ENCODE peak calls at places on chromosome 15, in seven cellular contexts. N, H, C, O, Y, J and V are unnamed samples.

GRCh38 chr15:62649793-62650420 is 392.6 kb upstream of the TPM1 start:
- DNase-seq in O (no peak), H (no peak), J (peak; percentile 58), N (no peak), C (no peak), Y (no peak), V (no peak)

GRCh38 chr15:68379759-68380290 is 52.1 kb downstream of the ITGA11 start:
- DNase-seq in Y (no peak), C (peak; percentile 8), N (no peak), O (no peak), H (peak; percentile 47), J (peak; percentile 71), V (no peak)

GRCh38 chr15:35674873-35675781 is 129.2 kb upstream of the DPH6 start:
- DNase-seq in N (no peak), Y (no peak), H (peak; percentile 84), C (no peak), O (no peak), J (peak; percentile 77), V (no peak)

GRCh38 chr15:70936326-70936725 is 43.7 kb downstream of the LRRC49 start:
- DNase-seq in H (no peak), O (no peak), Y (no peak), N (no peak), J (peak; percentile 21), C (no peak), V (no peak)

GRCh38 chr15:27623560-27624305 is 475.4 kb downstream of the OCA2 start:
- DNase-seq in H (no peak), C (no peak), Y (no peak), J (no peak), O (no peak), N (no peak), V (no peak)

GRCh38 chr15:55319537-55320325 is 709 bp downstream of the PIGB start:
- DNase-seq in J (peak; percentile 5), O (no peak), N (no peak), H (peak; percentile 24), C (no peak), Y (no peak), V (no peak)

GRCh38 chr15:48190932-48191573 is 412 bp upstream of the CTXN2 start:
- DNase-seq in N (no peak), J (peak; percentile 72), Y (peak; percentile 27), O (peak; percentile 89), C (peak; percentile 83), H (peak; percentile 80), V (peak; percentile 92)

GRCh38 chr15:65868546-65869126 is 655 bp upstream of the RAB11A start:
- DNase-seq in J (no peak), O (no peak), H (no peak), N (no peak), C (no peak), Y (no peak), V (no peak)

GRCh38 chr15:62059818-62060115 is 480 bp downstream of the VPS13C start:
- DNase-seq in J (peak; percentile 51), C (no peak), N (no peak), O (no peak), H (peak; percentile 85), Y (peak; percentile 38), V (no peak)

GRCh38 chr15:101511717-101512116 is 22.2 kb upstream of the PCSK6 start:
- DNase-seq in J (no peak), N (no peak), H (no peak), O (no peak), Y (no peak), C (no peak), V (no peak)

GRCh38 chr15:56839641-56840040 is 78.8 kb upstream of the TCF12 start:
- DNase-seq in O (no peak), J (no peak), C (no peak), N (no peak), H (no peak), Y (no peak), V (no peak)

GRCh38 chr15:56839099-56839498 is 79.3 kb upstream of the TCF12 start:
- DNase-seq in H (no peak), N (no peak), Y (no peak), J (no peak), C (no peak), O (no peak), V (no peak)

GRCh38 chr15:56835598-56836275 is 82.7 kb upstream of the TCF12 start:
- DNase-seq in J (peak; percentile 23), Y (no peak), C (no peak), H (no peak), N (no peak), O (no peak), V (no peak)

GRCh38 chr15:56837281-56837680 is 81.2 kb upstream of the TCF12 start:
- DNase-seq in N (no peak), O (no peak), H (peak; percentile 24), J (peak; percentile 65), Y (no peak), C (no peak), V (peak; percentile 6)

GRCh38 chr15:56838085-56838484 is 80.4 kb upstream of the TCF12 start:
- DNase-seq in C (no peak), O (no peak), J (no peak), N (no peak), H (no peak), Y (no peak), V (no peak)
- H3K4ac ChIP-seq in C (no peak overlapping the region), O (no peak overlapping the region), J (peak overlapping the region; percentile 1), N (no peak overlapping the region), H (no peak overlapping the region), Y (no peak overlapping the region), V (no peak overlapping the region)

GRCh38 chr15:50315814-50316630 is 39.0 kb downstream of the GABPB1 start:
- DNase-seq in H (peak; percentile 60), C (no peak), O (peak; percentile 15), N (no peak), Y (no peak), J (peak; percentile 68), V (peak; percentile 30)

GRCh38 chr15:50320504-50320903 is 34.5 kb downstream of the GABPB1 start:
- DNase-seq in H (no peak), Y (no peak), N (no peak), C (no peak), O (no peak), J (no peak), V (no peak)

GRCh38 chr15:50318697-50319096 is 36.3 kb downstream of the GABPB1 start:
- DNase-seq in O (no peak), H (no peak), C (no peak), J (no peak), Y (no peak), N (no peak), V (no peak)

GRCh38 chr15:50321680-50322079 is 33.3 kb downstream of the GABPB1 start:
- DNase-seq in J (peak; percentile 25), N (no peak), Y (no peak), C (no peak), O (no peak), H (no peak), V (no peak)
- H3K4ac ChIP-seq in J (no peak overlapping the region), N (no peak overlapping the region), Y (no peak overlapping the region), C (no peak overlapping the region), O (no peak overlapping the region), H (no peak overlapping the region), V (no peak overlapping the region)

GRCh38 chr15:92409521-92409920 is 15.8 kb downstream of the ST8SIA2 start:
- DNase-seq in H (no peak), J (no peak), C (no peak), O (no peak), N (no peak), Y (no peak), V (peak; percentile 68)

GRCh38 chr15:92410544-92410943 is 16.9 kb downstream of the ST8SIA2 start:
- DNase-seq in C (no peak), J (no peak), O (no peak), Y (no peak), H (no peak), N (no peak), V (no peak)

GRCh38 chr15:92407343-92407742 is 13.7 kb downstream of the ST8SIA2 start:
- DNase-seq in J (no peak), C (no peak), O (no peak), Y (no peak), H (no peak), N (no peak), V (no peak)

GRCh38 chr15:92411256-92411655 is 17.6 kb downstream of the ST8SIA2 start:
- DNase-seq in Y (no peak), J (no peak), O (no peak), H (no peak), N (no peak), C (no peak), V (no peak)

DNA sequence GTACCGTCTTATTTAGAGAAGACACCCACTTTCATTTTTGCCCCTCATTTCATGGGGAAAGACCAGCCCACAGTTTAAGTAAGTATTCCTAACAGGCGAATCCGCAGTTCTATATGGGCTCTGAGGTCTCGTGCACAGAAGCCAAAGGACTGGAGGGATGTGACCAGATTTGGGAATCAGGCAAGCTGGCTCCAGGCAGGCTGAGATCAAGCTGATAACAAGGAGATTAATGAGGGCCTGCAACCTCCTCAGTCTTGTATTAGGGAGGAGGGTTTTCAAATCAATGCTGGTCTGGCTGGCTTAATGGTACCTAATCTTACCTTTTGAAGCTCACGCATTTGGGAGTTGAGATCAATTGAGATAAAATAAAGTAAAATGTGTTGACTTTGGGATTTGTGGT is 15.3 kb downstream of the ST8SIA2 start:
- DNase-seq in H (no peak), O (no peak), Y (no peak), N (no peak), J (no peak), C (no peak), V (peak; percentile 55)
- H3K4ac ChIP-seq in H (no peak overlapping the region), O (no peak overlapping the region), Y (no peak overlapping the region), N (no peak overlapping the region), J (no peak overlapping the region), C (no peak overlapping the region), V (no peak overlapping the region)

GRCh38 chr15:95998935-95999334 is 331.6 kb upstream of the NR2F2 start:
- DNase-seq in J (no peak), Y (no peak), C (no peak), O (no peak), H (no peak), N (no peak), V (no peak)

GRCh38 chr15:96002890-96003859 is 327.3 kb upstream of the NR2F2 start:
- DNase-seq in Y (no peak), C (no peak), H (no peak), J (no peak), N (no peak), O (no peak), V (no peak)
- H3K4ac ChIP-seq in Y (no peak overlapping the region), C (no peak overlapping the region), H (no peak overlapping the region), J (no peak overlapping the region), N (no peak overlapping the region), O (no peak overlapping the region), V (no peak overlapping the region)

DNA sequence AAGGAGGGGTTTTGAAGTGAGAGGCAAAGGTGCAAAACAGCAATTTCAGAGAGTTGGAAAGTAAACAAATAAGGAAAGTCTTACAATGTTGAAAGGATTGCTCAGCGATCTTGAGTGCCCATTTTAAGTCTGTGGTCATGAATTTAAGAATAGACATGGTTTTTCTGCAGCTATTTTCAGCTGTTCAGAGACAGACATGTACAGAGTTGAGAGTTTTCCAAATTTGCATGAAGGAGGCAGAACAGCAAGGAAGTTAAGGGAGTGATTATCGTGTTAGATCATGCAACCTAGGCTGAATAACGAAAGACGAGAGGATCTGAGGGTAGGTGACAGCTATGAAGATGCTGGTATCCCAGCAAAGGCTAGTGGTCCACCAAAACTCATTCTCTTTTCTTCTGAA is 37.2 kb downstream of the DET1 start:
- DNase-seq in Y (peak; percentile 12), C (no peak), N (no peak), H (no peak), J (no peak), O (no peak), V (no peak)
- H3K4ac ChIP-seq in Y (no peak overlapping the region), C (no peak overlapping the region), N (no peak overlapping the region), H (no peak overlapping the region), J (no peak overlapping the region), O (no peak overlapping the region), V (no peak overlapping the region)